ENCODE peak calls at places on chromosomes 6 and 20, in eight cellular contexts. C, R, O, Z, S, X, Q and I are unnamed samples.

GRCh38 chr20:25177890-25178321 is 17.6 kb upstream of the ENTPD6 start:
- DNase-seq in C (peak), R (no peak), O (no peak), Z (peak), S (no peak), X (no peak), Q (no peak), I (no peak)

GRCh38 chr6:8908638-8909037 is 473.3 kb upstream of the SLC35B3 start:
- DNase-seq in C (no peak), R (no peak), O (no peak), Z (no peak), S (no peak), X (no peak), Q (no peak), I (no peak)

GRCh38 chr6:155224031-155224451 is 39.8 kb upstream of the CLDN20 start:
- DNase-seq in C (peak), R (no peak), O (peak), Z (peak), S (peak), X (no peak), Q (peak), I (no peak)

GRCh38 chr6:133916650-133917151 is 27.8 kb downstream of the TCF21 start:
- DNase-seq in C (peak), R (peak), O (peak), Z (peak), S (peak), X (peak), Q (peak), I (peak)

GRCh38 chr6:114367315-114367961 is 24.6 kb upstream of the HS3ST5 start:
- DNase-seq in C (no peak), R (no peak), O (no peak), Z (no peak), S (no peak), X (no peak), Q (no peak), I (no peak)

GRCh38 chr6:1627884-1628550 is 18.3 kb downstream of the FOXC1 start:
- DNase-seq in C (peak), R (no peak), O (no peak), Z (no peak), S (no peak), X (no peak), Q (no peak), I (no peak)

GRCh38 chr6:25556516-25556915 is 95.5 kb upstream of the SCGN start:
- DNase-seq in C (peak), R (peak), O (peak), Z (peak), S (peak), X (peak), Q (peak), I (peak)

GRCh38 chr6:147161974-147162495 is 42.2 kb upstream of the STXBP5 start:
- DNase-seq in C (peak), R (no peak), O (peak), Z (peak), S (no peak), X (no peak), Q (no peak), I (peak)

GRCh38 chr6:134175532-134176282 is 123.3 kb upstream of the SLC2A12 start:
- DNase-seq in C (peak), R (no peak), O (peak), Z (peak), S (peak), X (peak), Q (peak), I (peak)

GRCh38 chr20:23540624-23541023 is 27.7 kb downstream of the CST9L start:
- DNase-seq in C (no peak), R (no peak), O (no peak), Z (no peak), S (no peak), X (no peak), Q (no peak), I (no peak)

GRCh38 chr6:15247750-15248450 is 2.0 kb downstream of the JARID2 start:
- DNase-seq in C (peak), R (peak), O (peak), Z (peak), S (peak), X (peak), Q (peak), I (peak)

GRCh38 chr6:125858427-125859320 is 67.9 kb downstream of the NCOA7 start:
- DNase-seq in C (peak), R (peak), O (peak), Z (peak), S (peak), X (no peak), Q (peak), I (peak)

GRCh38 chr6:159044899-159045727 is at the start of gene TAGAP:
- DNase-seq in C (no peak), R (no peak), O (peak), Z (peak), S (peak), X (peak), Q (peak), I (peak)

GRCh38 chr6:52124126-52125121 is 37.0 kb upstream of the PKHD1 start:
- DNase-seq in C (no peak), R (no peak), O (no peak), Z (no peak), S (no peak), X (no peak), Q (no peak), I (no peak)